ENCODE peak calls at places on chromosomes 13 and 19, in four cellular contexts. U, F, M and V are unnamed samples.

GRCh38 chr19:1450735-1451669 is 1.1 kb downstream of the APC2 start:
- DNase-seq in M (no peak), U (no peak), F (no peak), V (no peak)

GRCh38 chr19:8456064-8456463 is 11.3 kb downstream of the HNRNPM start:
- DNase-seq in F (no peak), U (no peak), M (no peak), V (no peak)

GRCh38 chr13:40961826-40962225 is 57.3 kb downstream of the ELF1 start:
- DNase-seq in M (no peak), U (no peak), F (no peak), V (no peak)

GRCh38 chr13:112064222-112064621 is 2.7 kb upstream of the SOX1 start:
- DNase-seq in F (no peak), U (no peak), M (no peak), V (no peak)

GRCh38 chr13:100440756-100441421 is 147.7 kb downstream of the GGACT start:
- DNase-seq in F (no peak), U (peak; percentile 68), M (no peak), V (no peak)

GRCh38 chr19:19460761-19461265 is 54.5 kb downstream of the TSSK6 start:
- DNase-seq in M (peak; percentile 80), U (no peak), F (peak; percentile 90), V (peak; percentile 86)

GRCh38 chr13:85930108-85930507 is 130.9 kb upstream of the SLITRK6 start:
- DNase-seq in M (no peak), U (no peak), F (no peak), V (no peak)

GRCh38 chr13:21039097-21039800 is 22.1 kb downstream of the LATS2 start:
- DNase-seq in M (no peak), U (no peak), F (no peak), V (no peak)

GRCh38 chr19:48826606-48827020 is 9.7 kb downstream of the HSD17B14 start:
- DNase-seq in M (no peak), U (no peak), F (no peak), V (no peak)

GRCh38 chr19:38657633-38658222 is 10.3 kb downstream of the ACTN4 start:
- DNase-seq in F (no peak), M (no peak), U (peak; percentile 95), V (no peak)

GRCh38 chr13:73991384-73991783 is 142.8 kb downstream of the KLF12 start:
- DNase-seq in F (no peak), M (no peak), U (no peak), V (no peak)

GRCh38 chr13:31452525-31452924 is 252.8 kb downstream of the B3GLCT start:
- DNase-seq in F (no peak), U (no peak), M (no peak), V (no peak)

GRCh38 chr19:48751835-48752510 is 468 bp downstream of the FUT1 start:
- DNase-seq in U (no peak), F (no peak), M (no peak), V (no peak)

GRCh38 chr13:46552888-46553520 is at the start of gene LRCH1:
- DNase-seq in F (peak; percentile 94), M (peak; percentile 91), U (peak; percentile 80), V (peak; percentile 86)

GRCh38 chr13:101301053-101301452 is 115.3 kb downstream of the NALCN start:
- DNase-seq in F (no peak), M (no peak), U (no peak), V (no peak)

GRCh38 chr13:47679391-47679790 is 321.7 kb downstream of the SUCLA2 start:
- DNase-seq in F (no peak), M (no peak), U (peak; percentile 61), V (no peak)

GRCh38 chr19:17775245-17775927 is 19.6 kb upstream of the B3GNT3 start:
- DNase-seq in U (no peak), M (no peak), F (no peak), V (no peak)

GRCh38 chr13:73702419-73703071 is 431.7 kb downstream of the KLF12 start:
- DNase-seq in U (no peak), F (no peak), M (no peak), V (no peak)

GRCh38 chr19:44720945-44721344 is 22.0 kb downstream of the CEACAM16 start:
- DNase-seq in F (no peak), U (peak; percentile 30), M (no peak), V (no peak)

GRCh38 chr19:35006342-35006998 is 6.3 kb downstream of the GRAMD1A start:
- DNase-seq in U (peak; percentile 85), M (no peak), F (no peak), V (no peak)

GRCh38 chr19:50694815-50695145 is 24.8 kb downstream of the SHANK1 start:
- DNase-seq in M (no peak), F (no peak), U (no peak), V (no peak)
- H3K4me3 ChIP-seq in M (no peak overlapping the region), F (no peak overlapping the region), U (no peak overlapping the region), V (no peak overlapping the region)

DNA sequence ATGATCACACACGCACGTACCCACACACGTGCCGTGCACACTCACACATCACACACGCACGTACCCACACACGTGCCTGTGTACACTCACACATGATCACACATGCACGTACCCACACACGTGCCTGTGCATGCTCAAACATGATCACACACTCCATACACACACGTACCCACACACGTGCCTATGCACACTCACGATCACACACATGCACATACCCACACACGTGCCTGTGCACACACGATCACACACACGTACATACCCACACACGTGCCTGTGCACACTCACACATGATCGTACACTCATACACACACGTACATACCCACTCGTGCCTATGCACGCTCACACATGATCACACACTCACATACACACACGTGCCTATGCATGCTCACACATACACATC is 86.8 kb downstream of the RAB20 start:
- DNase-seq in M (no peak), F (no peak), U (no peak), V (no peak)
- H3K4me1 ChIP-seq in M (no peaks in the 10 kb centered on the region), F (peaks cover 19% of the 10 kb centered on the region), U (peaks cover 6% of the 10 kb centered on the region), V (no peaks in the 10 kb centered on the region)

DNA sequence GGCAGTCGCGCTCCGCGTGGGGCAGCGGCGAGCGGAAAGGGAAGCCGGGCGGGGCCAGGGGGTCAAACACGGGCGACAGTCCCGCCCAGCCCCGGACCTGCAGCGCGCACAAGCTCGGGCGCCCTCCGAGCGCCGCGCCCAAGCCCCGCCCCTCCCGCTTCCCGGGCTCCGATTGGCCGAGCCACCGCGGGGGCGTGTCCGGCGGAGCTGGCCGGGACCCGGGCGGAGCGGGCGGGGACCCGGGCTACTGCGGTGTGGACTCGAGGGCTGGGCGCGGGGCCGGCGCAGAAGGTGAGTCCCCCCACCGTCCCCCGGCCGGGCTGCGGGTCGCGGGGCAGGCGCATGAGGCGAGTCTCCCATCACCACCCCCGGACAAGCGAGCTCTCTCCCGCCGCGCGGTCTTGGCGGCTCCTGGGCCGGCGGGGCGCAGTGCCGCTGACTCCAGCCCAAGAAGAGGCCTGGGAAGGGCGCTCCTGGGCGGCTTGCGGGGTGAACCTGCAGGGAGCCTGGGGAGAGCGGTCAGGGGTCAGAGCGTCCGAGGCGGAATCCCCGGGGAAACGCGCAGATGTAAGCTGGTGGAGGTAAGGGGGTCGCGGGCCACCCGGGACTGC is at the start of gene PLEKHF1:
- DNase-seq in M (peak; percentile 91), U (peak; percentile 35), F (peak; percentile 95), V (peak; percentile 92)
- TF ChIP-seq CTCF in M (no peak), U (no peak), F (no peak), V (no peak)

GRCh38 chr13:24502567-24503375 is 9.8 kb downstream of the PARP4 start:
- DNase-seq in U (peak; percentile 66), F (no peak), M (peak; percentile 64), V (no peak)
- H3K4me3 ChIP-seq in U (no peak overlapping the region), F (no peak overlapping the region), M (no peak overlapping the region), V (no peak overlapping the region)

GRCh38 chr19:55384576-55385235 is 614 bp upstream of the TMEM238 start:
- DNase-seq in F (no peak), M (no peak), U (no peak), V (no peak)

GRCh38 chr19:55385749-55386514 is at the start of gene RPL28:
- DNase-seq in U (peak; percentile 88), M (peak; percentile 99), F (peak; percentile 99), V (peak; percentile 99)

GRCh38 chr19:55383789-55384575 is at the start of gene TMEM238:
- DNase-seq in U (peak; percentile 56), F (no peak), M (no peak), V (no peak)

GRCh38 chr19:55386515-55386947 is 799 bp downstream of the RPL28 start:
- DNase-seq in F (no peak), M (no peak), U (no peak), V (no peak)

DNA sequence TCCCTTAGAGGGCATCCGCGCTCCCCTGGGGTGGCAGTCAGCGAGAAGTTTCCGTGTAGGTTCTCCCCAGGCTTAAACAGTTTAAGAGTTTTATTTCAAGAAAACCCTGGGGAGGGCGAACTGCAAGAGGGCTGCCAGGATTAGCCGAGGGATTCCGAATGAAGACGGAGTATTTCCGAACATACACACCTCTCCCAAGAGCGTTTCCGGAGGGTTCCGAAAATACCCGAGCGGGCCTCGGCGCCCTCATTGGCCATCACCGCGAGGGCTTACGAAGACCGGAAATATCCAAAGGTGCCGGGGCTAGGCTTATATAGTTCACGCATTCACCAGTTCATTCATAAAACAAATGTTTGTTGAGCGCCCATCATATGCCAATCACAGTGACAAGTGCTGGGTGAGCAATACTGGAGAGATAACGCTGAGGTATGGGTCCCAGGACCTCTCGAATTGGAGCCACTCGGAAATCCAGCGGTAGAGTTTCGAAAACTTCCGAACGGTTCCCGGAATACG is 440 bp upstream of the RPL28 start:
- DNase-seq in U (peak; percentile 86), M (peak; percentile 98), F (peak; percentile 99), V (peak; percentile 98)
- H3K4me1 ChIP-seq in U (peaks cover 47% of the 10 kb centered on the region), M (peaks cover 51% of the 10 kb centered on the region), F (peaks cover 48% of the 10 kb centered on the region), V (no peaks in the 10 kb centered on the region)

DNA sequence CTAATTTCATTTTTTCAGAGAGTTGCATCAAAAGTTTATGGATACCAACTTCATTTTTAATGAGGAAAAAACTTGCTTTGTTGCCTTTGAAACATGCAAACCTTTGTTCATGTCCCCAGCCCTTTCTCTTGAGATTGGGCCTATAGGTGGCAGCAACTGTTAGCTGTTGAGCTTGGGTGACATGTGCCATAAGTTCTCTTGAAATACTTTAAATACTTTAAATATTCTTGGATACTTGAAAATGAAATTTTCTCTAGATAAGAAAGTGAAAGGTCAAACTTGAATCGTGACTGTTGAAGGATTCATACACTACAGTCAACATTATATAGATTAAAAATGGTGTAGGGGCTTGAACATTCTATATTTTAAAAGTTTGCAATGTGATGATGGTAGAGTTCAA is 294.9 kb downstream of the NDFIP2 start:
- DNase-seq in U (peak; percentile 72), M (no peak), F (no peak), V (no peak)
- TF ChIP-seq CTCF in U (peak; percentile 79), M (peak; percentile 22), F (peak; percentile 52), V (peak; percentile 73)

DNA sequence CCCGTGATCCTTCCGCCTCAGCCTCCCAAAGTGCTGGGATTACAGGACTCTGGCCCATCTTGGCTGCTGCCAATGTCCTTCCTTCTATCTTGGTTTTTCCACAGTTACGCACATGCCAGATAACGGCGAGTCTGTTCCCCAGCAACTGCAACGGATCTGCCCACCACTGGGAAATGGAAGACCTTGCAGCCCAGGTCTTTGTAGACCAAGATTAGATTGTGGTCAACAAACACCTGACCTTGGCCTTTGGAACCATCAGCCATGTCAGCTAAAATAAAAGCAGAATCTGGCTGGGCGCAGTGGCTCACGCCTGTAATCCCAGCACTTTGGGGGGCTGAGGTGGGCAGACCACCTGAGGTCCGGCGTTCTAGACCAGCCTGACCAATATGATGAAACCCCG is 10.4 kb upstream of the LDLR start:
- DNase-seq in M (no peak), U (no peak), F (no peak), V (no peak)
- H3K4me3 ChIP-seq in M (no peak overlapping the region), U (no peak overlapping the region), F (no peak overlapping the region), V (no peak overlapping the region)

DNA sequence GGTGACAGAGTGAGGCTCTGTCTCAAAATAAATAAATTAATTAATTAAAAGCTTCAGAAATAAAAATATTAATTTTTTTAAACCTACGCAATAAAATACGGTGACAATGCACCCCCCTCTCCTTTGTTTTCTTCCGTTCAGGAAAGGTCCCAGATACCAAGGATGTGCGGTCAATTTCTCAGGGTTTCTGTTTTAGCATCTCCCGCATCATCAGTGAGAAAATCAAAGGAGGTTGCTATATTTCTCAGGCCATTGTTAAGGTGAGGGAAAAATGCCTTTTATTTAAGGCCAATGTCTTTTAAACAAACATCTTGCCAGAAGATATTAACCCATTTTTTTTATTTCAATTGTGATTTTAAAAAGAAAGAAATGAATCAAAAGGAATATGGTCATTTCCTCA is 111.7 kb downstream of the INSR start:
- DNase-seq in M (no peak), F (no peak), U (no peak), V (no peak)
- H3K4me1 ChIP-seq in M (peaks cover 29% of the 10 kb centered on the region), F (peaks cover 14% of the 10 kb centered on the region), U (no peaks in the 10 kb centered on the region), V (no peaks in the 10 kb centered on the region)